ENCODE peak calls at places on chromosomes 3 and 15, in four cellular contexts. R, L, O and V are unnamed samples.

GRCh38 chr15:85826756-85827515 is 32.2 kb upstream of the KLHL25 start:
- DNase-seq in R (no peak), L (no peak), O (no peak), V (no peak)

GRCh38 chr3:31942446-31942845 is 38.6 kb downstream of the OSBPL10 start:
- DNase-seq in R (no peak), L (no peak), O (no peak), V (no peak)

GRCh38 chr3:175398676-175399075 is 539.5 kb downstream of the NAALADL2 start:
- DNase-seq in R (no peak), L (no peak), O (no peak), V (no peak)

GRCh38 chr3:43155464-43156121 is 49.7 kb upstream of the POMGNT2 start:
- DNase-seq in R (peak), L (peak), O (peak), V (peak)

GRCh38 chr3:128619146-128619890 is 31.3 kb downstream of the RPN1 start:
- DNase-seq in R (no peak), L (no peak), O (no peak), V (no peak)

GRCh38 chr3:184337315-184337714 is at the start of gene FAM131A:
- DNase-seq in R (peak), L (no peak), O (no peak), V (no peak)

GRCh38 chr3:162544246-162544645 is 1047.6 kb downstream of the OTOL1 start:
- DNase-seq in R (no peak), L (peak), O (no peak), V (no peak)

GRCh38 chr3:134330895-134331810 is 43.1 kb downstream of the AMOTL2 start:
- DNase-seq in R (peak), L (peak), O (no peak), V (no peak)

GRCh38 chr3:56702487-56703315 is 19.6 kb upstream of the TASOR start:
- DNase-seq in R (no peak), L (peak), O (peak), V (no peak)

GRCh38 chr3:60609446-60609845 is 641.8 kb downstream of the FHIT start:
- DNase-seq in R (no peak), L (peak), O (no peak), V (peak)

GRCh38 chr3:128378631-128379347 is 87.9 kb downstream of the DNAJB8 start:
- DNase-seq in R (peak), L (no peak), O (no peak), V (no peak)

GRCh38 chr3:8764528-8764927 is 4.9 kb downstream of the OXTR start:
- DNase-seq in R (no peak), L (no peak), O (no peak), V (no peak)

GRCh38 chr3:156509209-156510174 is 45.4 kb downstream of the SSR3 start:
- DNase-seq in R (no peak), L (peak), O (no peak), V (no peak)

GRCh38 chr15:68609618-68610017 is 30.8 kb downstream of the CORO2B start:
- DNase-seq in R (peak), L (no peak), O (no peak), V (no peak)

GRCh38 chr3:14391033-14391432 is 11.4 kb upstream of the SLC6A6 start:
- DNase-seq in R (peak), L (no peak), O (no peak), V (no peak)

GRCh38 chr3:79846148-79846933 is 78.5 kb upstream of the ROBO1 start:
- DNase-seq in R (no peak), L (peak), O (no peak), V (no peak)

GRCh38 chr15:86066174-86066829 is 13.4 kb upstream of the AGBL1 start:
- DNase-seq in R (no peak), L (no peak), O (no peak), V (no peak)

GRCh38 chr3:102979682-102980378 is 545.0 kb downstream of the ZPLD1 start:
- DNase-seq in R (peak), L (no peak), O (peak), V (peak)

GRCh38 chr3:152202976-152203626 is 65.6 kb upstream of the MBNL1 start:
- DNase-seq in R (no peak), L (no peak), O (peak), V (no peak)

GRCh38 chr3:152199069-152199838 is 69.5 kb upstream of the MBNL1 start:
- DNase-seq in R (no peak), L (no peak), O (no peak), V (no peak)

GRCh38 chr3:152198655-152199054 is 70.1 kb upstream of the MBNL1 start:
- DNase-seq in R (no peak), L (no peak), O (no peak), V (no peak)

GRCh38 chr3:152197937-152198336 is 70.8 kb upstream of the MBNL1 start:
- DNase-seq in R (no peak), L (peak), O (no peak), V (no peak)

DNA sequence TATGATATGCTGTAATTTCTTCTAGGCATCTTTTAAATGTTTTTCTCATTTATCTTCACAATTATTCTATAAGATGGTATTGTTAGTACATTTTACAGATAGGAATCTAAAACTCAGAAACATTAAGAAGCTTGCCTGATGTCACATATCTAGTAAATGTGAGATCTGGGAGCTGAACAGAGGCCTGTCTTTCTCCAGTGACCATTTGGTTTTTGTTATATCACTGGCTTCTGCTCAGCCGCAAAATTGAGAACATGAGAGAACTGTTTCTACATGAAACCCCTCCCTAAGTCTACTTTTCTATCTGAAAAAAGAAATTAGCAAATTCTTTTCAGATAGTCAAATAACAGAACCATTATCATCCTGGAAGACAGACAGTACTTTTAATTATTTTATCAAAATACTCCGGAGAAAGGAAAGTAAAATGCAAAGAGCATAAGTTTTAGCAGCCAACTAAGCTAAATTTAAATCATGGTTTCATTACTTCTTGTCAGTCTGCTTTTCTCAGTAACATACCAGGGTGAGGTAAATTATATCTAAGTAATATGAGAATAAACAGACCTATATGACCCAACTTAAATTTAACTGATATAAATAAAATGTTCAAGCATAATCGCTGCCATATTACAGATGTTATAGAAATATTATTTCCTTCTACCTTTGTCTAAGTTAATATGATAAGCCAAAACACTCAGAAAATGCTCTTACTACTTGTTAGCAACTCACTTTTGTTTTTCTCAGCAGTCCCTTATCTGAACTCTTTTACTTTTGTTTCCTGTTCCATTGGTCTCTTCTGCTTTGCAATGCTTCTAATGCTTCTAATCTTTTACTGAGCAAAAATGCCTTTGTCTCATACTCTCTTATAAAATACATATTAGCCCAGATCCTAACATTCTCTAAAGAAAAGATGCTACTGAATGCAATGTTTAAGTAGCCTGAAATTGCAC is 68.0 kb upstream of the MBNL1 start:
- DNase-seq in R (no peak), L (peak), O (no peak), V (no peak)
- H3K27ac ChIP-seq in R (no peak), L (no peak), O (peak), V (no peak)

GRCh38 chr3:114446605-114447004 is 152.8 kb downstream of the TIGIT start:
- DNase-seq in R (peak), L (no peak), O (no peak), V (no peak)
- H3K27ac ChIP-seq in R (no peak), L (no peak), O (no peak), V (no peak)

GRCh38 chr15:95559875-95560394 is 770.6 kb upstream of the NR2F2 start:
- DNase-seq in R (no peak), L (peak), O (no peak), V (peak)
- H3K27ac ChIP-seq in R (no peak), L (no peak), O (no peak), V (peak)

DNA sequence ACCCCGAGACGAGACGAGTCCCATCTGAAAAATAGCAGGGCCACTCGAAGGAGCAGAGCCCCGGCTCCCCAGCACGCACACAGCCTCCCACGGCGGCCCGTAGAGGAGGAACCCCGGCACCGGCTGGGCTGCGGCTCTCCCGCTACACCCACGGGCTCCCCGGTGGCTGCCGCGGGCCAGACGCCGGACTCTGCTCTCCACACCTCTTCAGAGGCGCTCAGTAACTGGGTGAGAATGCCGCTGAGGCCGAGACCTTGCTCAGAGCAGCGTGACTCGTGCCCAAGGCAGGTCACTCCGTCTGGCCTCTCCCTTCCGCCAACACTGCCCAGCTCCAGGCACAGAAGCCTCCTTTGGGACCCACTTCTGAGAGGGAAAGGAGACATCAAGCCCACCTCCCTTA is 34.4 kb downstream of the TNK2 start:
- DNase-seq in R (no peak), L (no peak), O (no peak), V (no peak)
- H3K27ac ChIP-seq in R (no peak), L (no peak), O (no peak), V (no peak)

GRCh38 chr15:66772967-66773873 is 71.2 kb downstream of the SMAD6 start:
- DNase-seq in R (peak), L (no peak), O (peak), V (no peak)

GRCh38 chr15:66768984-66769383 is 66.9 kb downstream of the SMAD6 start:
- DNase-seq in R (no peak), L (no peak), O (no peak), V (no peak)

GRCh38 chr15:66772604-66772966 is 70.5 kb downstream of the SMAD6 start:
- DNase-seq in R (no peak), L (no peak), O (peak), V (no peak)

GRCh38 chr15:66771351-66771650 is 69.3 kb downstream of the SMAD6 start:
- DNase-seq in R (no peak), L (no peak), O (peak), V (no peak)

DNA sequence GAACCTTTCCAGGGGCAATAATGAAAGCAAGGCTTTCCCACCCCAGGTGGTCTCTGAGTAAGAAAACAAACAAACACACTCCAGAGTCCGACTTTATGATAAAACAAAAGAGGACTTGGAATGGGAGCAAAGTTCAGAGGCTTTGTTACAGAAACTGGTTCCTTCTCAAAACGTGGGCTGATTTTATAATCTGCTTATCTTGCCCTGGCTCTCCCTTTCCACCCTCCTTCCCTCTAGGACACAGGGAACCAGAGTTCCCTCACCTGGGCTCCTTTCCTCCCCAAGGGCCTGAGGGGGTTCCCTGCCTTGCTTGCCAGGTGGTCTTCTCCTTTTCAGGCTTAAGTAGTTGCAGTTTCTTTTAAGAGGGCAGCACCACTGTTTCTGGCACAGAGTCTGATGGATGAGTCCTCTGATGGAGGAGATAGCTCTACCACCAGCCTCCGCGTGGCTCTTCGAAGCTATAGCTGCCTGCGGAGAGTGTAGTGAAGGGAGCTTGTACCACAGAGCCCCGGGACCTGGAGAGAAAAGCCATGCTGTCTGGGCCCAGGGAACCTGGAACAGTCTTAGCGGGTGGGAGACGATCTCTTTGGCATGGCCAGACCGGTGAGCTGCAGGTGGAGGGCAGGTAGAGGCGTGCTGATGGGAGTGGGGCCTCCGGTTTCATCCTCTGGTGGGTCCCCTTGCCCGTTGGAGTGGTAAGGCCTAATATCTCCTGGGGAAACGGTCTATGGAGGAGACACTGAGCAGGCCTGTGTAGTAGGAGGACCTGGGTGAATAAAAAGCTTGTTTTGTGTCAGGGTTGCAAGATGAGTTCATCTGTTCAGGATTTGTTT is 68.7 kb downstream of the SMAD6 start:
- DNase-seq in R (no peak), L (no peak), O (peak), V (no peak)
- H3K27ac ChIP-seq in R (peak), L (no peak), O (peak), V (peak)

GRCh38 chr15:62895139-62895866 is 147.2 kb upstream of the TPM1 start:
- DNase-seq in R (no peak), L (no peak), O (no peak), V (peak)
- H3K27ac ChIP-seq in R (peak), L (no peak), O (no peak), V (peak)

GRCh38 chr3:4686619-4687018 is 193.5 kb downstream of the ITPR1 start:
- DNase-seq in R (no peak), L (no peak), O (no peak), V (no peak)
- H3K27ac ChIP-seq in R (no peak), L (no peak), O (no peak), V (no peak)

GRCh38 chr3:182241196-182241776 is 529.6 kb downstream of the SOX2 start:
- DNase-seq in R (no peak), L (no peak), O (no peak), V (no peak)
- H3K27ac ChIP-seq in R (peak), L (no peak), O (no peak), V (no peak)

GRCh38 chr3:53168175-53168923 is 7.3 kb downstream of the PRKCD start:
- DNase-seq in R (peak), L (no peak), O (no peak), V (no peak)
- H3K27ac ChIP-seq in R (no peak), L (no peak), O (no peak), V (no peak)